ENCODE peak calls at places on chromosomes 5 and 9, in five cellular contexts. One of them, this sample, is unnamed.

GRCh38 chr5:22787398-22787797 is 65.7 kb downstream of the CDH12 start:
- DNase-seq in tibial artery: no peak
- DNase-seq in ACHN: no peak
- DNase-seq in WTC11: no peak
- DNase-seq in CD8-positive, alpha-beta memory T cell: no peak
- DNase-seq in this sample: no peak

GRCh38 chr5:30194595-30194994 is 998.9 kb upstream of the CDH6 start:
- DNase-seq in tibial artery: no peak
- DNase-seq in ACHN: no peak
- DNase-seq in WTC11: no peak
- DNase-seq in CD8-positive, alpha-beta memory T cell: no peak
- DNase-seq in this sample: no peak

GRCh38 chr9:110615526-110615925 is 36.0 kb upstream of the SVEP1 start:
- DNase-seq in tibial artery: no peak
- DNase-seq in ACHN: no peak
- DNase-seq in WTC11: no peak
- DNase-seq in CD8-positive, alpha-beta memory T cell: no peak
- DNase-seq in this sample: no peak

GRCh38 chr5:139925650-139926640 is 117.2 kb downstream of the NRG2 start:
- DNase-seq in tibial artery: no peak
- DNase-seq in ACHN: no peak
- DNase-seq in WTC11: no peak
- DNase-seq in CD8-positive, alpha-beta memory T cell: peak
- DNase-seq in this sample: no peak

GRCh38 chr5:463952-464351 is 21.0 kb downstream of the EXOC3 start:
- DNase-seq in tibial artery: no peak
- DNase-seq in ACHN: no peak
- DNase-seq in WTC11: peak
- DNase-seq in CD8-positive, alpha-beta memory T cell: peak
- DNase-seq in this sample: peak

GRCh38 chr5:124747770-124748686 is 1.6 kb upstream of the ZNF608 start:
- DNase-seq in tibial artery: no peak
- DNase-seq in ACHN: peak
- DNase-seq in WTC11: no peak
- DNase-seq in CD8-positive, alpha-beta memory T cell: no peak
- DNase-seq in this sample: no peak

GRCh38 chr9:110919609-110920008 is 118.7 kb downstream of the LPAR1 start:
- DNase-seq in tibial artery: no peak
- DNase-seq in ACHN: peak
- DNase-seq in WTC11: no peak
- DNase-seq in CD8-positive, alpha-beta memory T cell: no peak
- DNase-seq in this sample: no peak

GRCh38 chr5:1643651-1644392 is 120.1 kb upstream of the LPCAT1 start:
- DNase-seq in tibial artery: peak
- DNase-seq in ACHN: no peak
- DNase-seq in WTC11: no peak
- DNase-seq in CD8-positive, alpha-beta memory T cell: no peak
- DNase-seq in this sample: no peak

GRCh38 chr5:107388111-107388861 is 282.5 kb downstream of the EFNA5 start:
- DNase-seq in tibial artery: no peak
- DNase-seq in ACHN: no peak
- DNase-seq in WTC11: no peak
- DNase-seq in CD8-positive, alpha-beta memory T cell: no peak
- DNase-seq in this sample: no peak